ENCODE peak calls at places on chromosome 16, in four cellular contexts. R is HepG2, Z is K562, N is GM12878. C is an unnamed sample.

GRCh38 chr16:30786936-30787612 is at the start of gene ZNF629:
- DNase-seq in Z (peak), N (no peak), R (peak), C (peak)

GRCh38 chr16:21994856-21995465 is 6.0 kb downstream of the PDZD9 start:
- DNase-seq in Z (peak), N (no peak), R (peak), C (no peak)

GRCh38 chr16:50396770-50397525 is 28.2 kb upstream of the BRD7 start:
- DNase-seq in Z (no peak), R (no peak), N (no peak), C (no peak)

GRCh38 chr16:71293921-71294320 is 4.7 kb upstream of the CMTR2 start:
- DNase-seq in R (no peak), Z (no peak), N (no peak), C (no peak)

GRCh38 chr16:68370921-68371651 is 60.3 kb downstream of the PRMT7 start:
- DNase-seq in R (no peak), N (no peak), Z (no peak), C (no peak)

GRCh38 chr16:85416267-85417109 is 196.6 kb upstream of the GSE1 start:
- DNase-seq in N (no peak), Z (peak), R (peak), C (peak)

GRCh38 chr16:38941-39892 is 14.2 kb downstream of the POLR3K start:
- DNase-seq in Z (no peak), N (peak), R (no peak), C (no peak)

GRCh38 chr16:78684655-78685400 is 585.4 kb downstream of the WWOX start:
- DNase-seq in N (no peak), Z (no peak), R (no peak), C (peak)

GRCh38 chr16:30472328-30472942 is at the start of gene ITGAL:
- DNase-seq in R (no peak), N (peak), Z (no peak), C (no peak)

GRCh38 chr16:8763899-8764298 is 33.5 kb downstream of the TMEM186 start:
- DNase-seq in Z (no peak), R (no peak), N (no peak), C (no peak)

GRCh38 chr16:84484579-84485254 is 19.7 kb downstream of the MEAK7 start:
- DNase-seq in N (no peak), R (peak), Z (peak), C (peak)

GRCh38 chr16:4306439-4307214 is 9.2 kb upstream of the GLIS2 start:
- DNase-seq in Z (no peak), R (no peak), N (no peak), C (no peak)

GRCh38 chr16:50093607-50094570 is 28.1 kb downstream of the HEATR3 start:
- DNase-seq in R (no peak), Z (no peak), N (no peak), C (no peak)

DNA sequence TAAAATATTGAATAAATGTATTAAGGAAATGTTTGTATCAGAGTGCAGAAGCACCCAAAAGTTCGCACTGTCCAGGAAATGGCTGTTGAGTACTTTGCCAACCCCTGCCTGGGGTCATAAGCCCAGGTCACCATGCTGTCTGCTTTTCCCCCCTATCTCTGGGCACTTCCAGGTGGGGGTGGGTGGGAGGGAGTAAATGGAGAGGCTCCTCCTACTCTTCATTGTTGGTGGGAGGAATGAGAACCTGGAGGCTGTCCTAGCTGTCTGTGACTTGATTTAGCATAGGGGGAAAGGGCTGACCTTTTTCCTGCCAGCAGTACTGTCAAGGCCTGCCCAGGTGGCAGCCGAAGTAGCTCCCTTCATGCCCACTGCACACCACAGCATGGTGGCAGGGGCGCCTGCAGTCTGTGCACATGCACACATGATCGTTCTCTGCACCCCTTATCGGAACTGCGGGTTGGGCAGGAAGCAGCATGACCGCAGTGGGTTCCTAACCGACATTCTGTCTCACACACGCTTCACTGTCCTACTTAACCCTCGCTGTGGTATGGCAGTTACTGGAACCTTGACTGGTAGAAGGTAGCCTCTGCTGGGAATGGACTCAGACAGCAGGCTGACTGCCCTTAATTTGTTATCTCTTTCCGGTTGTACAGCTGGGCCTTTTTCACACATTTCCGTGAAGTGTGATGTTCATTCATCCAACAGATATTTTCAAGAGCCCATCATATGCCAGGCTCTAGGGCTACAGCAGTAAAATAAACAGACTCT is 41.5 kb downstream of the LDHD start:
- DNase-seq in N (peak), Z (peak), R (no peak), C (no peak)
- TF ChIP-seq SP1 in N (peak), Z (no peak), R (no peak), C (no peak)

GRCh38 chr16:2170080-2170479 is 14.5 kb downstream of the TRAF7 start:
- DNase-seq in R (no peak), N (no peak), Z (no peak), C (no peak)
- TF ChIP-seq FOXK2 in R (no peak), N (no peak), Z (no peak), C (no peak)

GRCh38 chr16:56547949-56548567 is 16.8 kb upstream of the MT4 start:
- DNase-seq in R (no peak), Z (no peak), N (no peak), C (no peak)

GRCh38 chr16:56542039-56542438 is 22.2 kb upstream of the BBS2 start:
- DNase-seq in N (no peak), R (no peak), Z (no peak), C (no peak)

GRCh38 chr16:56549744-56550385 is 15.0 kb upstream of the MT4 start:
- DNase-seq in Z (no peak), R (no peak), N (no peak), C (no peak)

GRCh38 chr16:56551796-56552738 is 12.8 kb upstream of the MT4 start:
- DNase-seq in Z (no peak), R (peak), N (no peak), C (no peak)

DNA sequence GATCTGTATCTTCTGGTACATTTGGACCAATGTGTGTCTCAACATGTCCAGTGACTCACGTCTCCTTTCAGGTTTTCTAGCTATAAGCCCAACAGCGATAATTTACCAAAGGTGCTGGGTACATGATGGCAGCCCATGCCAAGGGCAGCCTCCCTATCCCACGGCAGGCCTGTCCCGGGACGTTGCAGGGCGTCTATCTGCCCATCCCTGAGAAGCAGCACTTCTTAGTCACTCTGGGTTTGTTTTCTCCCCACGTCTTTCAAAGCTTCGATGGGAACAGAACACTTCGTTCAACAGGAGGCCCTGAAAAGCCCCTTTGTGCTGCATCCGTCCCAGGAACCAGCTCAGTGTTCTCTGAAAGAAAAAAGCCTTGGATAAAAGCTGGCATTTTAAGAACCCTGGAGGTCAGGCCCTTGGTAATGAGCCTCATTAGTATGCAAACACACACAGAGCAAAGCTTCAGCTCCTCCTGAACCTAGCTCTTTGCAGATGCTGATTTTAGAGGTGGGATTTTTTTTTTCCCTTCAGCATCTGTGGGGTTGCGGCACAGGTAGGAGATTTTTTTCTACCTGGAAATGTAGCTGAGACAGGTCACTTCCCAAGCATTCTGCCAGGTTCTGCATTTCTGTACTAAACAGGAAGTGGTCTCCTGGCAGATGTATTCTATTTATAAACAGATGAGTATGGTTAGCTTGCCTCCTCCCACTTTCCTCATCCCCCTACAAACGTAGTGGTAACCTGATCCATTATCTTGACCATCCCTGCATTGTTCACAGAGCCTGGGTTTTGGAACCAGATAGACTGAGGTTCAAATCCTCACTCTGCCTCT is 17.5 kb upstream of the MT4 start:
- DNase-seq in N (no peak), R (no peak), Z (peak), C (no peak)
- TF ChIP-seq FOXM1 in N (no peak), R (no peak), Z (no peak), C (no peak)

GRCh38 chr16:48628359-48628985 is 18.5 kb upstream of the N4BP1 start:
- DNase-seq in R (no peak), N (no peak), Z (no peak), C (no peak)

GRCh38 chr16:48629531-48629930 is 19.6 kb upstream of the N4BP1 start:
- DNase-seq in N (no peak), R (no peak), Z (no peak), C (no peak)

GRCh38 chr16:48635199-48635718 is 25.3 kb upstream of the N4BP1 start:
- DNase-seq in N (no peak), Z (no peak), R (no peak), C (no peak)

GRCh38 chr16:48629016-48629415 is 19.0 kb upstream of the N4BP1 start:
- DNase-seq in Z (no peak), N (no peak), R (no peak), C (no peak)

GRCh38 chr16:48632137-48632774 is 22.3 kb upstream of the N4BP1 start:
- DNase-seq in R (peak), Z (no peak), N (no peak), C (no peak)
- TF ChIP-seq SP1 in R (peak), Z (no peak), N (no peak), C (no peak)

GRCh38 chr16:54280751-54281150 is 5.8 kb downstream of the IRX3 start:
- DNase-seq in N (no peak), Z (no peak), R (no peak), C (no peak)
- TF ChIP-seq FOXK2 in N (no peak), Z (no peak), R (no peak), C (no peak)

DNA sequence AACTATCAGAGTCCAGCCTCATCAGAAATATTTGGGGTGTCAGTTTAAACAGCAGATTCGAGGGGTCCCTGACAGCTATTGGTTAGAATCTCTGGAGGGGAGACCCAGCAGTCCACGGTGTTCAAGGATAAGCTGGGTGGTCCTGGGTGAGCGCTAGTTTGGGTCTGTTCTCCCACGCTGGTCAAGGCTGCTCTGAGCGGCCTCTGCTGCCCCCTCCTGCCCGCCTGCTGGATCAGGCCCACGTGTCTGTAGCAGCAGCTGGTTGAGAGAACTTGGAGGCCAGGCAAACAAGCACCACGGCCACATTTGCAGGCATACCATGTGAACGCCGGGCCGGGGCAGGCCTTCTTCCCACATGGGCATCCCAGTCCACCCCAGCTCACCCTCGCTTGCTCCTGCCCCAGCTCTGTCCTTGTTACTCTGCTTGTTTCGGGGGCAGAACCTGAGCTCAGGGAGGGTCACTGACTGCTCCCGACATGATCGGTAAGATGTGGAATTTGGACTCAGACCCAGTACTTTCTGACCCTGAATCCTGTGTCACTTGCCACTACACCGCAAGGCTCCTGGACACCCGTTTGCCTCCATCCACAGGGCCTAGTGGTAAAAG is 7.4 kb downstream of the FOXF1 start:
- DNase-seq in Z (peak), R (peak), N (no peak), C (peak)
- TF ChIP-seq FOXM1 in Z (no peak), R (no peak), N (no peak), C (no peak)

DNA sequence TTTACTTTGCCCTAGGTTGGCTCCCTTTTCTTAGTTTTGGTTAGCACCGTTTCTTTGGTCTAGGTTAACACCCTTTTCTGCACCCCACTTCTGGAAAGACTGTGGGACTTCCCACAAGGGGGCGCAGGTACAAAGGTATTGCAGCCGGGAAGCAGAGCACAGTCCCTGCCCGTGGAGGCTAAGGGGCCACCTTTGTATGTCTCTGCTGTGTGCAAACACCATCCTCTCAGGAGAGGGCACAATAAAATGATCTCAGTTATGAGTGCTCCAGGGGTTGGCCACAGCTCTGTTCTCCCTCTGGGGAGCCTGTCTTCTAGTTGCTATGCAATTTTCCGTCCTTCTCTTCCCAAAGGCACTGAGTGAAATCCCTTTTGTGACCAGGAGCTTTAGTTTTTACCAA is 28.4 kb upstream of the TMC5 start:
- DNase-seq in Z (peak), R (peak), N (peak), C (peak)
- TF ChIP-seq SP1 in Z (no peak), R (no peak), N (no peak), C (no peak)

GRCh38 chr16:66742409-66742808 is 9.0 kb downstream of the DYNC1LI2 start:
- DNase-seq in R (no peak), Z (no peak), N (no peak), C (no peak)

GRCh38 chr16:66740010-66740409 is 11.4 kb downstream of the DYNC1LI2 start:
- DNase-seq in Z (peak), N (no peak), R (peak), C (peak)

GRCh38 chr16:66741971-66742396 is 9.4 kb downstream of the DYNC1LI2 start:
- DNase-seq in N (no peak), Z (no peak), R (no peak), C (no peak)

GRCh38 chr16:66740533-66740932 is 10.9 kb downstream of the DYNC1LI2 start:
- DNase-seq in R (no peak), Z (peak), N (no peak), C (no peak)

GRCh38 chr16:66741131-66741900 is 10.1 kb downstream of the DYNC1LI2 start:
- DNase-seq in N (no peak), Z (peak), R (peak), C (peak)
- TF ChIP-seq FOXK2 in N (no peak), Z (no peak), R (no peak), C (no peak)

GRCh38 chr16:56944954-56945839 is 13.3 kb downstream of the HERPUD1 start:
- DNase-seq in Z (no peak), R (no peak), N (peak), C (no peak)

GRCh38 chr16:56945847-56946527 is 14.0 kb downstream of the HERPUD1 start:
- DNase-seq in Z (no peak), R (no peak), N (no peak), C (no peak)

GRCh38 chr16:56948234-56948633 is 13.5 kb upstream of the CETP start:
- DNase-seq in N (no peak), Z (no peak), R (no peak), C (no peak)

GRCh38 chr16:56946767-56947603 is 14.8 kb upstream of the CETP start:
- DNase-seq in N (no peak), Z (no peak), R (no peak), C (no peak)

GRCh38 chr16:56947604-56947995 is 14.2 kb upstream of the CETP start:
- DNase-seq in N (no peak), Z (no peak), R (no peak), C (no peak)
- TF ChIP-seq FOXM1 in N (no peak), Z (no peak), R (no peak), C (no peak)